ENCODE peak calls at places on chromosomes 12 and 14, in five cellular contexts. T is HCT116, D is lower lobe of right lung, K is ovary, X is sigmoid colon. J is an unnamed sample.

GRCh38 chr14:89813485-89814080 is 140.9 kb downstream of the EFCAB11 start:
- DNase-seq in K (no peak), D (no peak), T (no peak), X (no peak), J (no peak)

GRCh38 chr12:459430-460258 is at the start of gene B4GALNT3:
- DNase-seq in T (peak), D (peak), X (no peak), K (peak), J (no peak)

GRCh38 chr14:61603736-61604135 is 91.6 kb upstream of the HIF1A start:
- DNase-seq in T (no peak), X (no peak), D (no peak), K (no peak), J (no peak)

GRCh38 chr14:53902307-53902706 is 54.3 kb downstream of the BMP4 start:
- DNase-seq in D (no peak), X (no peak), K (no peak), T (no peak), J (peak)

GRCh38 chr12:15346488-15346887 is 24.2 kb downstream of the PTPRO start:
- DNase-seq in T (no peak), X (no peak), K (no peak), D (no peak), J (no peak)

GRCh38 chr12:129119537-129119936 is 266.3 kb downstream of the GLT1D1 start:
- DNase-seq in T (no peak), K (no peak), X (no peak), D (no peak), J (no peak)

GRCh38 chr12:94872671-94873367 is 130.7 kb downstream of the NDUFA12 start:
- DNase-seq in T (no peak), K (peak), X (no peak), D (no peak), J (no peak)

GRCh38 chr14:59424707-59425106 is 40.5 kb downstream of the GPR135 start:
- DNase-seq in T (no peak), D (no peak), X (peak), K (peak), J (no peak)

GRCh38 chr12:14868916-14869315 is 16.7 kb downstream of the MGP start:
- DNase-seq in X (no peak), K (no peak), D (no peak), T (no peak), J (no peak)

GRCh38 chr12:9039397-9039977 is 50.1 kb downstream of the KLRG1 start:
- DNase-seq in D (no peak), T (peak), K (peak), X (no peak), J (peak)

GRCh38 chr14:75010472-75010871 is 7.8 kb downstream of the EIF2B2 start:
- DNase-seq in X (no peak), D (no peak), T (no peak), K (no peak), J (no peak)

GRCh38 chr14:71290960-71291466 is 383.8 kb downstream of the PCNX1 start:
- DNase-seq in X (no peak), D (no peak), T (peak), K (no peak), J (peak)

GRCh38 chr12:104998423-104999346 is 12.6 kb downstream of the NOPCHAP1 start:
- DNase-seq in T (no peak), D (peak), K (no peak), X (peak), J (no peak)

GRCh38 chr14:50318031-50318626 is 6.0 kb downstream of the DMAC2L start:
- DNase-seq in K (no peak), X (no peak), D (no peak), T (peak), J (no peak)

GRCh38 chr12:1108276-1108675 is 117.3 kb downstream of the ERC1 start:
- DNase-seq in X (no peak), D (no peak), K (no peak), T (no peak), J (no peak)

GRCh38 chr12:6554168-6554989 is 1.5 kb downstream of the IFFO1 start:
- DNase-seq in K (peak), T (peak), X (peak), D (peak), J (no peak)

GRCh38 chr12:47725893-47726292 is 603 bp upstream of the ENDOU start:
- DNase-seq in T (no peak), K (peak), D (no peak), X (peak), J (peak)

GRCh38 chr12:26488339-26488738 is 293.0 kb downstream of the SSPN start:
- DNase-seq in X (no peak), D (no peak), T (no peak), K (no peak), J (no peak)

GRCh38 chr14:94145902-94146527 is 16.6 kb upstream of the IFI27L2 start:
- DNase-seq in K (no peak), D (no peak), X (no peak), T (no peak), J (no peak)

DNA sequence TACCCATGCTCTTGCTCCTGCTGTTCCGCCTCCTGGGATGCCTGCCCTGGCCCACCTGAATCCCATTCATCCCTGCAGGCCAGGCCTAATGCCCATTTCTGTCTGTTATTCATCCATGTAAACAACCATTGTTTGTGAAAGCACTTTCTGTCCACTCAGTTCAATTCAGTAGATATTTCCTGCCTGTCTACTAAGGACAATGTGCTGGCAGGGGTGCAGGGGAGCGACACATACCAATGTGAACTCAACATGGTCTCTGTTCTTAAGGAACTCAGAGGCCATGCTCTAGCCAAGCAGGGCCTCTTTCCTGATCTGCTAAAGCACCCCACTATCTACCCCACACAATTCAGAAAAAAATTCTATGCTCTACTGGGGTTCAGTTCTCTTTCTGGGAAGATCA is 88.5 kb upstream of the ZFP36L1 start:
- DNase-seq in X (peak), D (no peak), K (no peak), T (no peak), J (no peak)
- TF ChIP-seq CTCF in X (no peak), D (no peak), K (no peak), T (no peak), J (no peak)

DNA sequence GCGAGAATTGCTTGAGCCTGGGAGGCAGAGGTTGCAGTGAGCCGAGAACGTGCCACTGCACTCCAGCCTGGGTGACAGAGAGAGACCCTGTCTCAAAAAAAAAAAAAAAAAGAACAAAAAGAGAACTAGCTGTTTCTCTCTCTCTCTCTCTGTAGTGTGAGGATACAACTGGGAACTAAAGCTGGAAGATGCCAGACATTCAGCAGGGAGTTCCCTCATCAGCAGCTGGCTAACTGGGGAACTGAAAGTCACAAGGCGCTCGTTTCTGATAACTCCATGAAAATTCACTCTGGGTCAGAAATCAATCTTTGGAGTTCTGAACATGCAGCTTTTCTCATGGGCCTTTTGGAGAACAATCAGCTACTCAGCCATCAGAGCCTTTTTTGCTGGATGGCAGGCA is 43.5 kb upstream of the MAP1LC3B2 start:
- DNase-seq in X (no peak), T (no peak), D (no peak), K (no peak), J (no peak)
- H3K4me3 ChIP-seq in X (no peak), T (no peak), D (no peak), K (no peak), J (no peak)

GRCh38 chr14:60488175-60488574 is 2.3 kb upstream of the C14orf39 start:
- DNase-seq in X (no peak), K (no peak), T (no peak), D (no peak), J (no peak)
- TF ChIP-seq CTCF in X (no peak), K (no peak), T (no peak), D (no peak), J (no peak)

GRCh38 chr12:28192145-28192544 is 1.9 kb downstream of the CCDC91 start:
- DNase-seq in D (no peak), K (no peak), X (no peak), T (no peak), J (no peak)
- H3K4me3 ChIP-seq in D (no peak), K (no peak), X (no peak), T (no peak), J (no peak)

DNA sequence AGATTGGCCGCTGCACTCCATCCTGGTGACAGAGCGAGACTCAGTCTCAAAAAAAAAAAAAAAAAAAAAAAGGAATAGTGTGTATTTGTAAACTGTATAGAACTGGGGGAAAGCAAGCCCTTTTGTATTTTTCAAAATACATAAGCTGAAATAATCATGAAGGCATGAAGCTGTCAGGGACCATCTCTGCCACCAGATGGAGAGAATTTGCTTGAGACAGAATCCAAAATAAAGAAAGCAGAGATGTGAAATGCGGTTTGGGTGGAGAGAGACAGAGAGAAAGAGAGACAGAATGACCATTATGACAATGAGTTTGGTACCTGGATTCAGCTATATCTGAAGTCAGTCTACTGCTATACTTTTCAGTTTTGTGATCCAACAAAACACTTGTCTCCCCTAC is 155.7 kb upstream of the LRIG3 start:
- DNase-seq in T (no peak), X (no peak), K (no peak), D (no peak), J (no peak)
- TF ChIP-seq CTCF in T (no peak), X (no peak), K (no peak), D (no peak), J (no peak)

GRCh38 chr12:130160711-130161231 is 1.5 kb upstream of the FZD10 start:
- DNase-seq in K (no peak), T (no peak), X (no peak), D (no peak), J (no peak)
- H3K4me3 ChIP-seq in K (no peak), T (no peak), X (no peak), D (peak), J (no peak)

GRCh38 chr12:3294481-3294911 is 196.5 kb upstream of the PRMT8 start:
- DNase-seq in X (no peak), T (no peak), K (no peak), D (no peak), J (no peak)

GRCh38 chr12:3291939-3292338 is 199.1 kb upstream of the PRMT8 start:
- DNase-seq in X (no peak), K (no peak), D (no peak), T (no peak), J (no peak)

GRCh38 chr12:3295225-3295624 is 195.8 kb upstream of the PRMT8 start:
- DNase-seq in D (no peak), T (no peak), K (no peak), X (no peak), J (no peak)

GRCh38 chr12:3293013-3293412 is 198.0 kb upstream of the PRMT8 start:
- DNase-seq in K (no peak), D (no peak), T (no peak), X (no peak), J (no peak)

DNA sequence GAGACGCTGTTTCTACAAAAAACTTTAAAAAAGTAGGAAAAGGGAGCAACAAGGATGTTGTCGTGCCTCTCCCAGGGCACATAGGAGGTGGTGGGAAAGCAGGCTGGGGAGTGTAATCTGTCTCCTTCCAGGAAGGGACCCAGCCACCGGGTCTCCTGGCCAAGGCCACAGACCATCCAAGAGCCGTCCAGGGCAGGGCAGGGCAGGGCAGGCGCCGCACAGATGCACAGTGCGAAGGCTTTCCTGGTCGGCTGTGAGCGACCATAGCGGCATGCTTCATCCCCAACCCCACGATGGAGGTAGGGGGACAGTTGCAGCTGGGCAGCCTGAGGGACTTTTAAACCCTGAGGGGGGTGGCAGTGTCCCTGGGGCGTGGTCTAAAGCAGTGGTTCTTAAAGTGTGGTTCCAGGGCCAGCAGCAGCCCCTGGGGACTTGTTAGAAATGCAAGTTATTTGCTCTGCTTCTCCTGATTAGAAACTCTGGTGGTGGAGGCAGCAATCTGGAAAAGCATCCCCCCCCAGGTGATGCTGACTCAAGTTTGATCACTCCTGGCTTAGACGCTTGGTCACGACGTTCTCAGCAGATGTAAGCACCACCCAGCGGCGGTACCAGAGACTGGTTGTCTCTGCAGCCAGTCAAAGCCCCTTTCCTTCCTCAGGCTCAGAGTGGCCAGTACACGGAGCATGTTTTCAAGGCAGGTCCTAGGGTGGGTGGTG is 197.4 kb upstream of the PRMT8 start:
- DNase-seq in D (no peak), K (no peak), X (no peak), T (no peak), J (no peak)
- TF ChIP-seq CTCF in D (no peak), K (no peak), X (no peak), T (no peak), J (peak)

GRCh38 chr14:55053500-55053899 is 2.1 kb downstream of the MAPK1IP1L start:
- DNase-seq in T (no peak), X (no peak), K (no peak), D (no peak), J (no peak)
- H3K4me3 ChIP-seq in T (no peak), X (no peak), K (no peak), D (no peak), J (peak)